ENCODE peak calls at places on chromosomes 12 and 14, in eight cellular contexts. V, M, O, X, E, T, U and L are unnamed samples.

GRCh38 chr14:76257842-76258397 is 106.2 kb downstream of the GPATCH2L start:
- DNase-seq in V (no peak), M (no peak), O (no peak), X (no peak), E (peak; percentile 37), T (no peak), U (no peak), L (no peak)

GRCh38 chr12:74984631-74985030 is 225.0 kb downstream of the KCNC2 start:
- DNase-seq in V (no peak), M (no peak), O (no peak), X (no peak), E (no peak), T (no peak), U (no peak), L (no peak)

GRCh38 chr14:56482306-56482705 is 97.3 kb upstream of the TMEM260 start:
- DNase-seq in V (no peak), M (no peak), O (peak; percentile 14), X (no peak), E (peak; percentile 76), T (no peak), U (no peak), L (no peak)

GRCh38 chr12:93624595-93625294 is 52.3 kb downstream of the SOCS2 start:
- DNase-seq in V (no peak), M (no peak), O (peak; percentile 96), X (no peak), E (no peak), T (no peak), U (no peak), L (no peak)

GRCh38 chr12:56574210-56574609 is 52.6 kb downstream of the RBMS2 start:
- DNase-seq in V (no peak), M (no peak), O (no peak), X (no peak), E (no peak), T (no peak), U (no peak), L (no peak)

GRCh38 chr12:67355428-67356385 is 86.5 kb downstream of the CAND1 start:
- DNase-seq in V (no peak), M (no peak), O (peak; percentile 76), X (no peak), E (peak; percentile 79), T (no peak), U (no peak), L (no peak)

GRCh38 chr14:89922549-89922907 is 32.0 kb downstream of the EFCAB11 start:
- DNase-seq in V (no peak), M (no peak), O (no peak), X (no peak), E (no peak), T (no peak), U (no peak), L (no peak)

GRCh38 chr12:2961705-2962104 is 2.5 kb downstream of the TEAD4 start:
- DNase-seq in V (no peak), M (no peak), O (no peak), X (no peak), E (peak; percentile 27), T (no peak), U (no peak), L (no peak)

GRCh38 chr14:32468955-32469354 is 139.9 kb downstream of the AKAP6 start:
- DNase-seq in V (no peak), M (no peak), O (peak; percentile 84), X (no peak), E (no peak), T (no peak), U (peak; percentile 31), L (no peak)

GRCh38 chr14:75725481-75725880 is 64.4 kb downstream of the TTLL5 start:
- DNase-seq in V (no peak), M (no peak), O (no peak), X (no peak), E (no peak), T (no peak), U (peak; percentile 53), L (no peak)

GRCh38 chr12:46663297-46663696 is 162.5 kb downstream of the SLC38A4 start:
- DNase-seq in V (no peak), M (no peak), O (no peak), X (no peak), E (no peak), T (no peak), U (no peak), L (no peak)

GRCh38 chr14:56147980-56148901 is 30.0 kb downstream of the PELI2 start:
- DNase-seq in V (no peak), M (no peak), O (no peak), X (no peak), E (no peak), T (no peak), U (no peak), L (no peak)

GRCh38 chr14:52042371-52043037 is 26.4 kb downstream of the NID2 start:
- DNase-seq in V (no peak), M (no peak), O (no peak), X (no peak), E (no peak), T (no peak), U (no peak), L (no peak)

GRCh38 chr14:55704654-55705053 is 124.6 kb downstream of the KTN1 start:
- DNase-seq in V (no peak), M (no peak), O (no peak), X (no peak), E (no peak), T (no peak), U (no peak), L (no peak)

GRCh38 chr12:69334138-69334537 is 14.0 kb upstream of the LYZ start:
- DNase-seq in V (no peak), M (no peak), O (no peak), X (no peak), E (no peak), T (no peak), U (no peak), L (no peak)

GRCh38 chr14:25887251-25887908 is 710.5 kb downstream of the NOVA1 start:
- DNase-seq in V (no peak), M (no peak), O (no peak), X (no peak), E (no peak), T (no peak), U (no peak), L (no peak)

GRCh38 chr12:123546281-123546680 is 12.8 kb upstream of the RILPL1 start:
- DNase-seq in V (no peak), M (no peak), O (peak; percentile 6), X (no peak), E (no peak), T (no peak), U (no peak), L (no peak)

GRCh38 chr12:6884539-6884938 is 11.4 kb upstream of the SPSB2 start:
- DNase-seq in V (no peak), M (no peak), O (no peak), X (no peak), E (no peak), T (no peak), U (no peak), L (no peak)

GRCh38 chr12:53464685-53465084 is 12.8 kb downstream of the PCBP2 start:
- DNase-seq in V (peak; percentile 51), M (no peak), O (no peak), X (no peak), E (no peak), T (no peak), U (no peak), L (no peak)

GRCh38 chr14:49975799-49976198 is 82.9 kb downstream of the ARF6 start:
- DNase-seq in V (no peak), M (no peak), O (no peak), X (no peak), E (no peak), T (no peak), U (no peak), L (no peak)

GRCh38 chr12:56377310-56377988 is 14.8 kb upstream of the APOF start:
- DNase-seq in V (no peak), M (no peak), O (peak; percentile 4), X (no peak), E (peak; percentile 16), T (no peak), U (no peak), L (no peak)

GRCh38 chr14:102084931-102085330 is 1.9 kb downstream of the HSP90AA1 start:
- DNase-seq in V (no peak), M (no peak), O (no peak), X (no peak), E (no peak), T (no peak), U (no peak), L (no peak)
- H3K4me3 ChIP-seq in V (peak overlapping the region; percentile 86), M (no peak overlapping the region), O (peak overlapping the region; percentile 76), X (no peak overlapping the region), E (peak overlapping the region; percentile 75), T (peak overlapping the region; percentile 100), U (no peak overlapping the region), L (peak overlapping the region; percentile 91)

GRCh38 chr14:99936738-99937474 is 128.3 kb upstream of the EVL start:
- DNase-seq in V (no peak), M (no peak), O (no peak), X (no peak), E (no peak), T (no peak), U (no peak), L (no peak)
- TF ChIP-seq CTCF in V (no peak), M (no peak), O (no peak), X (no peak), E (peak; percentile 5), T (no peak), U (no peak), L (no peak)

GRCh38 chr14:23608454-23608853 is 27.7 kb upstream of the DHRS2 start:
- DNase-seq in V (no peak), M (peak; percentile 61), O (no peak), X (no peak), E (no peak), T (no peak), U (no peak), L (no peak)

GRCh38 chr14:23604675-23605170 is 26.1 kb upstream of the JPH4 start:
- DNase-seq in V (no peak), M (no peak), O (no peak), X (no peak), E (no peak), T (no peak), U (no peak), L (no peak)

GRCh38 chr14:23602181-23603095 is 23.8 kb upstream of the JPH4 start:
- DNase-seq in V (no peak), M (no peak), O (no peak), X (no peak), E (no peak), T (no peak), U (no peak), L (no peak)

GRCh38 chr14:23609001-23609400 is 27.2 kb upstream of the DHRS2 start:
- DNase-seq in V (no peak), M (no peak), O (no peak), X (no peak), E (no peak), T (no peak), U (no peak), L (no peak)

GRCh38 chr14:23605931-23606585 is 27.5 kb upstream of the JPH4 start:
- DNase-seq in V (no peak), M (no peak), O (no peak), X (no peak), E (no peak), T (no peak), U (no peak), L (no peak)
- H3K27ac ChIP-seq in V (no peak overlapping the region), M (no peak overlapping the region), O (no peak overlapping the region), X (no peak overlapping the region), E (no peak overlapping the region), T (no peak overlapping the region), U (no peak overlapping the region), L (peak overlapping the region; percentile 25)

DNA sequence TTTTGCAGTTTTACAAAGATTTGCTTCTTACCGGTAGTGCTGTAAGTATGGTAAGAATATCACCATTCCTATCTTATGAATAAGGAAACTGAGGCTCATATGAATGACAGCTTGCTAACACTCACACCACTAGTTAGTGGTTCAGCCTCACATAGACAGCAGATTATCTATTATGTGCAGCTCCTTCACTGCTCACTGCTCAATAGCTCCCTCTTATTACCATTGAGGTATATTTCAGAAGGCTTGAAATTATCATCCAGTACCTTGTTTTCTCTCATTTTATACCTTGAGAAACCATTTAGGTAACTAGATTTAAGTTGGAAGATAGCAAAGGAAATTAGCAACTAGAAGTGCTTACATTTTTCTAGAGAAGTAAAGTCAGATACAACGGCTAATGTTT is 15.5 kb downstream of the RIC8B start:
- DNase-seq in V (no peak), M (no peak), O (no peak), X (no peak), E (no peak), T (no peak), U (no peak), L (no peak)
- H3K4me3 ChIP-seq in V (no peak overlapping the region), M (no peak overlapping the region), O (no peak overlapping the region), X (no peak overlapping the region), E (no peak overlapping the region), T (no peak overlapping the region), U (no peak overlapping the region), L (no peak overlapping the region)